ENCODE peak calls at places on chromosomes 16 and 17, in five cellular contexts. I is NCI-H2081 treated with DMSO at 0.1 percent for 48 hours; Q is heart left ventricle; V is stomach; K is activated naive CD8-positive, alpha-beta T cell treated with anti-CD3 and anti-CD28 coated beads for 36 hours. O is an unnamed sample.

GRCh38 chr16:85398688-85399582 is 214.2 kb upstream of the GSE1 start:
- DNase-seq in Q (peak), I (no peak), K (no peak), V (no peak), O (no peak)

GRCh38 chr17:20934288-20934687 is 108.5 kb downstream of the USP22 start:
- DNase-seq in Q (no peak), I (no peak), K (no peak), V (no peak), O (no peak)

GRCh38 chr16:2819939-2820835 is 3.1 kb downstream of the PRSS21 start:
- DNase-seq in K (no peak), I (no peak), Q (no peak), V (no peak), O (no peak)

GRCh38 chr16:25171390-25171789 is 45.4 kb upstream of the AQP8 start:
- DNase-seq in Q (no peak), K (no peak), I (no peak), V (no peak), O (no peak)

GRCh38 chr16:53910990-53911389 is 207.0 kb downstream of the FTO start:
- DNase-seq in K (no peak), I (no peak), Q (no peak), V (no peak), O (no peak)

GRCh38 chr17:35170968-35171771 is 23.0 kb downstream of the SLC35G3 start:
- DNase-seq in Q (no peak), I (no peak), V (no peak), K (no peak), O (peak)

GRCh38 chr16:69595127-69596036 is 29.6 kb downstream of the NFAT5 start:
- DNase-seq in I (no peak), V (no peak), K (no peak), Q (no peak), O (no peak)

GRCh38 chr17:41455236-41455635 is 11.9 kb downstream of the KRT32 start:
- DNase-seq in V (no peak), I (no peak), K (no peak), Q (no peak), O (no peak)

GRCh38 chr16:89332248-89333245 is 115.0 kb downstream of the ZNF778 start:
- DNase-seq in V (no peak), K (no peak), Q (no peak), I (no peak), O (no peak)

GRCh38 chr16:67882374-67883145 is 2.1 kb upstream of the NRN1L start:
- DNase-seq in V (no peak), I (no peak), K (no peak), Q (peak), O (no peak)

GRCh38 chr16:85984947-85985451 is 86.0 kb downstream of the IRF8 start:
- DNase-seq in I (no peak), K (no peak), V (no peak), Q (peak), O (no peak)

GRCh38 chr16:66255647-66256046 is 110.8 kb upstream of the CDH5 start:
- DNase-seq in K (no peak), Q (no peak), V (no peak), I (no peak), O (no peak)

GRCh38 chr17:39979865-39980401 is 674 bp upstream of the PSMD3 start:
- DNase-seq in K (no peak), I (no peak), V (no peak), Q (no peak), O (peak)

GRCh38 chr17:62802531-62803205 is 5.4 kb downstream of the MARCHF10 start:
- DNase-seq in K (no peak), I (no peak), Q (no peak), V (no peak), O (no peak)

GRCh38 chr17:82408288-82408937 is 9.7 kb upstream of the HEXD start:
- DNase-seq in Q (peak), V (no peak), I (no peak), K (no peak), O (no peak)

GRCh38 chr17:68821860-68822693 is 133.1 kb downstream of the ABCA8 start:
- DNase-seq in I (no peak), V (no peak), K (no peak), Q (no peak), O (peak)

GRCh38 chr17:42472709-42473521 is 14.2 kb downstream of the ATP6V0A1 start:
- DNase-seq in K (no peak), V (no peak), I (no peak), Q (no peak), O (no peak)

GRCh38 chr16:83717814-83718213 is 90.0 kb upstream of the HSBP1 start:
- DNase-seq in V (no peak), Q (no peak), K (no peak), I (no peak), O (peak)

GRCh38 chr17:36204724-36205500 is 6.0 kb upstream of the CCL4L2 start:
- DNase-seq in V (no peak), I (no peak), Q (no peak), K (no peak), O (no peak)